ENCODE peak calls at places on chromosome 9, in nine cellular contexts. F, X, A, T, U, I, J, G and W are unnamed samples.

GRCh38 chr9:4137755-4138154 is 162.1 kb downstream of the GLIS3 start:
- DNase-seq in J (no peak), G (no peak), T (no peak), X (peak), U (no peak), I (no peak), A (no peak), F (peak), W (no peak)

GRCh38 chr9:138045541-138046490 is 168.2 kb downstream of the CACNA1B start:
- DNase-seq in I (no peak), A (no peak), T (no peak), J (no peak), U (no peak), G (no peak), F (no peak), X (no peak), W (no peak)

GRCh38 chr9:120348951-120349429 is 231.0 kb downstream of the CDK5RAP2 start:
- DNase-seq in T (no peak), G (no peak), J (no peak), F (peak), I (peak), X (peak), U (no peak), A (peak), W (peak)

GRCh38 chr9:94937214-94937903 is 210.9 kb downstream of the AOPEP start:
- DNase-seq in T (no peak), J (no peak), I (peak), X (peak), G (no peak), F (peak), A (no peak), U (no peak), W (no peak)

GRCh38 chr9:83572524-83572923 is 34.3 kb upstream of the FRMD3 start:
- DNase-seq in J (no peak), F (no peak), T (no peak), A (no peak), U (no peak), X (peak), I (no peak), G (peak), W (no peak)

GRCh38 chr9:89374176-89374575 is 55.9 kb downstream of the SECISBP2 start:
- DNase-seq in G (no peak), I (no peak), F (peak), T (no peak), X (peak), A (no peak), U (no peak), J (no peak), W (no peak)

GRCh38 chr9:94700445-94700844 is 26.1 kb upstream of the AOPEP start:
- DNase-seq in I (no peak), A (no peak), F (no peak), G (no peak), T (no peak), X (no peak), J (no peak), U (no peak), W (no peak)

GRCh38 chr9:91560301-91560700 is 136.7 kb upstream of the NFIL3 start:
- DNase-seq in X (peak), T (no peak), G (no peak), F (no peak), J (no peak), A (no peak), I (no peak), U (no peak), W (no peak)

GRCh38 chr9:92242115-92242778 is 51.2 kb downstream of the IARS1 start:
- DNase-seq in I (peak), X (peak), T (no peak), J (no peak), G (no peak), A (no peak), F (peak), U (no peak), W (no peak)

GRCh38 chr9:96567203-96567700 is 52.4 kb downstream of the CDC14B start:
- DNase-seq in J (peak), G (no peak), F (no peak), U (no peak), I (no peak), A (peak), X (no peak), T (no peak), W (peak)

GRCh38 chr9:128072144-128073021 is 4.4 kb downstream of the SLC25A25 start:
- DNase-seq in T (peak), I (no peak), F (no peak), X (peak), A (peak), G (peak), J (no peak), U (peak), W (no peak)

GRCh38 chr9:15253786-15254185 is 53.2 kb downstream of the TTC39B start:
- DNase-seq in A (no peak), X (no peak), G (no peak), J (no peak), I (no peak), U (no peak), T (no peak), F (no peak), W (no peak)

GRCh38 chr9:132099741-132100407 is 20.2 kb upstream of the MED27 start:
- DNase-seq in G (no peak), X (no peak), I (peak), U (no peak), J (no peak), A (no peak), T (no peak), F (no peak), W (no peak)

GRCh38 chr9:116857321-116857720 is 170.2 kb downstream of the TRIM32 start:
- DNase-seq in J (no peak), A (no peak), F (no peak), X (no peak), U (no peak), T (no peak), I (no peak), G (no peak), W (no peak)

GRCh38 chr9:115359011-115359780 is 241.2 kb upstream of the TNC start:
- DNase-seq in F (no peak), A (no peak), X (no peak), J (no peak), I (no peak), G (no peak), U (no peak), T (no peak), W (no peak)

GRCh38 chr9:15837079-15837679 is 284.3 kb downstream of the CCDC171 start:
- DNase-seq in X (peak), T (no peak), I (peak), A (peak), F (peak), G (no peak), U (no peak), J (no peak), W (peak)

GRCh38 chr9:131382850-131383729 is 10.8 kb upstream of the PRRC2B start:
- DNase-seq in T (no peak), X (peak), U (no peak), F (peak), G (peak), A (no peak), I (peak), J (no peak), W (peak)

GRCh38 chr9:87554177-87554940 is 56.7 kb downstream of the DAPK1 start:
- DNase-seq in T (no peak), U (no peak), J (no peak), F (no peak), G (no peak), A (no peak), I (no peak), X (peak), W (no peak)

GRCh38 chr9:71819115-71819739 is 50.9 kb upstream of the CEMIP2 start:
- DNase-seq in T (peak), I (peak), U (no peak), A (peak), G (no peak), F (peak), J (peak), X (peak), W (peak)

GRCh38 chr9:4967521-4967920 is 17.6 kb upstream of the JAK2 start:
- DNase-seq in T (no peak), U (no peak), I (no peak), A (no peak), X (peak), G (no peak), J (no peak), F (no peak), W (no peak)

GRCh38 chr9:2785060-2785459 is 58.8 kb downstream of the PUM3 start:
- DNase-seq in J (no peak), G (no peak), F (no peak), U (no peak), A (no peak), T (no peak), X (no peak), I (no peak), W (no peak)

GRCh38 chr9:22044583-22044982 is 35.5 kb upstream of the CDKN2B start:
- DNase-seq in I (peak), G (no peak), U (no peak), J (no peak), T (no peak), A (no peak), X (peak), F (peak), W (no peak)

GRCh38 chr9:2199999-2200796 is 185.1 kb downstream of the SMARCA2 start:
- DNase-seq in F (no peak), G (no peak), T (no peak), I (no peak), U (no peak), A (no peak), J (no peak), X (no peak), W (no peak)

GRCh38 chr9:126298319-126298801 is 28.3 kb upstream of the MVB12B start:
- DNase-seq in F (no peak), G (no peak), U (no peak), A (peak), T (no peak), X (no peak), J (no peak), I (no peak), W (no peak)

GRCh38 chr9:2241875-2242741 is 227.0 kb downstream of the SMARCA2 start:
- DNase-seq in F (peak), A (peak), I (peak), J (peak), X (peak), T (peak), U (peak), G (peak), W (peak)

GRCh38 chr9:109945571-109945970 is 165.6 kb downstream of the PALM2AKAP2 start:
- DNase-seq in T (no peak), A (no peak), J (no peak), U (no peak), F (no peak), X (no peak), I (no peak), G (no peak), W (no peak)

GRCh38 chr9:128182872-128183528 is 8.4 kb downstream of the CIZ1 start:
- DNase-seq in A (no peak), T (no peak), U (no peak), G (no peak), F (no peak), I (no peak), J (no peak), X (no peak), W (no peak)

GRCh38 chr9:87869082-87869481 is 13.6 kb upstream of the SPATA31E1 start:
- DNase-seq in J (no peak), G (no peak), F (no peak), T (no peak), X (no peak), I (no peak), A (no peak), U (no peak), W (no peak)

GRCh38 chr9:123115146-123115913 is 81.9 kb downstream of the GPR21 start:
- DNase-seq in J (no peak), T (no peak), U (no peak), X (no peak), I (no peak), G (no peak), A (no peak), F (no peak), W (no peak)

GRCh38 chr9:20693068-20693467 is 9.0 kb downstream of the FOCAD start:
- DNase-seq in X (no peak), U (no peak), T (no peak), J (no peak), F (no peak), A (no peak), G (no peak), I (no peak), W (no peak)

GRCh38 chr9:123548749-123549545 is 192.9 kb downstream of the CRB2 start:
- DNase-seq in X (no peak), T (no peak), I (no peak), F (no peak), U (no peak), G (no peak), A (no peak), J (no peak), W (no peak)